ENCODE peak calls at places on chromosome 16, in ten cellular contexts. T is psoas muscle, R is mammary epithelial cell, C is endothelial cell of umbilical vein, D is pancreas, L is BE2C, Z is left ventricle myocardium inferior, W is left lung, K is dorsolateral prefrontal cortex, Q is body of pancreas. E is an unnamed sample.

GRCh38 chr16:12078405-12079245 is 102.1 kb downstream of the SNX29 start:
- DNase-seq in T (no peak), R (no peak), Q (no peak), D (no peak), L (no peak), W (peak; percentile 41), Z (no peak), C (no peak), K (no peak), E (no peak)

GRCh38 chr16:29848420-29849297 is 14.4 kb downstream of the CDIPT start:
- DNase-seq in K (peak; percentile 65), W (peak; percentile 97), Q (peak; percentile 81), C (peak; percentile 63), Z (peak; percentile 71), D (peak; percentile 65), T (peak; percentile 80), L (peak; percentile 81), R (peak; percentile 39), E (no peak)

GRCh38 chr16:81283044-81283443 is 31.7 kb upstream of the GAN start:
- DNase-seq in K (no peak), L (no peak), R (no peak), C (no peak), D (no peak), T (no peak), W (no peak), Q (no peak), Z (no peak), E (no peak)

GRCh38 chr16:86692476-86692875 is 114.1 kb downstream of the FOXL1 start:
- DNase-seq in K (no peak), W (no peak), C (no peak), L (no peak), Q (no peak), T (no peak), R (no peak), D (no peak), Z (no peak), E (no peak)

GRCh38 chr16:79690159-79690558 is 89.6 kb upstream of the MAF start:
- DNase-seq in C (no peak), K (no peak), R (no peak), D (no peak), L (no peak), W (no peak), Q (no peak), Z (no peak), T (no peak), E (no peak)

GRCh38 chr16:29899516-29900101 is at the start of gene SEZ6L2:
- DNase-seq in T (peak; percentile 30), K (peak; percentile 83), D (peak; percentile 90), R (peak; percentile 88), Z (peak; percentile 31), C (peak; percentile 79), Q (peak; percentile 90), W (peak; percentile 81), L (peak; percentile 96), E (peak; percentile 85)

GRCh38 chr16:55370762-55371482 is 46.9 kb downstream of the IRX6 start:
- DNase-seq in R (peak; percentile 42), D (peak; percentile 9), K (peak; percentile 75), T (peak; percentile 65), L (peak; percentile 75), C (no peak), Q (peak; percentile 50), Z (peak; percentile 75), W (peak; percentile 85), E (peak; percentile 1)

GRCh38 chr16:55349867-55350266 is 25.9 kb downstream of the IRX6 start:
- DNase-seq in W (no peak), K (no peak), R (no peak), Q (no peak), D (no peak), Z (no peak), L (no peak), C (no peak), T (no peak), E (no peak)

GRCh38 chr16:79865918-79866317 is 265.4 kb upstream of the MAF start:
- DNase-seq in Z (no peak), K (no peak), T (no peak), C (no peak), R (no peak), Q (no peak), L (no peak), W (no peak), D (no peak), E (no peak)

GRCh38 chr16:4414187-4414909 is 2.0 kb downstream of the CORO7 start:
- DNase-seq in Q (no peak), Z (no peak), R (no peak), L (no peak), D (no peak), W (no peak), K (no peak), T (no peak), C (no peak), E (no peak)

GRCh38 chr16:4404247-4404966 is 12.0 kb downstream of the CORO7 start:
- DNase-seq in R (no peak), D (no peak), T (no peak), K (peak; percentile 65), C (peak; percentile 44), L (peak; percentile 87), Q (peak; percentile 61), Z (peak; percentile 32), W (no peak), E (no peak)

GRCh38 chr16:5438591-5438990 is 341.0 kb upstream of the EEF2KMT start:
- DNase-seq in K (no peak), R (no peak), L (no peak), Z (no peak), W (no peak), D (no peak), T (no peak), C (no peak), Q (no peak), E (no peak)

GRCh38 chr16:65834680-65835079 is 531.8 kb upstream of the CDH5 start:
- DNase-seq in Z (no peak), D (no peak), T (no peak), Q (no peak), C (no peak), W (no peak), K (no peak), R (no peak), L (no peak), E (no peak)

GRCh38 chr16:47013910-47014309 is 40.4 kb upstream of the DNAJA2 start:
- DNase-seq in T (no peak), Q (no peak), R (no peak), D (no peak), C (no peak), W (no peak), L (no peak), K (no peak), Z (no peak), E (no peak)

GRCh38 chr16:47016700-47017133 is 43.2 kb upstream of the DNAJA2 start:
- DNase-seq in D (no peak), Q (no peak), L (no peak), K (no peak), Z (no peak), C (no peak), T (no peak), R (no peak), W (no peak), E (no peak)

GRCh38 chr16:47017636-47018035 is 44.2 kb upstream of the DNAJA2 start:
- DNase-seq in W (no peak), C (no peak), Z (no peak), K (no peak), R (no peak), D (no peak), Q (no peak), L (no peak), T (no peak), E (no peak)

GRCh38 chr16:47019563-47019962 is 46.1 kb upstream of the DNAJA2 start:
- DNase-seq in K (no peak), T (no peak), D (no peak), C (peak; percentile 34), Z (no peak), R (no peak), L (no peak), Q (no peak), W (no peak), E (no peak)

GRCh38 chr16:47018223-47018891 is 44.9 kb upstream of the DNAJA2 start:
- DNase-seq in C (peak; percentile 13), D (peak; percentile 33), Z (no peak), L (peak; percentile 56), T (no peak), W (no peak), Q (peak; percentile 74), K (peak; percentile 9), R (peak; percentile 56), E (peak; percentile 21)
- TF ChIP-seq CTCF in C (no peak), D (peak; percentile 53), Z (peak; percentile 57), L (peak; percentile 65), T (peak; percentile 36), W (no peak), Q (peak; percentile 47), K (peak; percentile 33), R (peak; percentile 57), E (peak; percentile 62)

DNA sequence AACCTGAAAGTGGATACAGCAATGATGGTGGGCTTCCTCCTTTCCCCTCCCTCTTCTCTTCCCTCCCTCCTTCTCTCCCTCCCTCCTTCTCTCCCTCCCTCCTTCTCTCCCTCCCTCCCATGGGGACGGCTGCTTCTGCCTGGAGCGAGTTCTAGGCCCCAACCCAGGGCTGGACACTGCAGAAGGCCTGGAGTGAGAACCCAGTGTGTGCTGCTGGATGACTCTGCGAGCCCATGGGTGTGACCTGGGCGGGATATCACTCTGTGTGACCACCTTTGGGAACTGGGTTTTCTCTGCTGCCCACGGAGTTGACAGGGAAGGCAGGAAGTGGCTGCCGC is 242.6 kb upstream of the GSE1 start:
- DNase-seq in W (no peak), R (no peak), T (no peak), Z (no peak), K (no peak), D (no peak), L (no peak), Q (no peak), C (no peak), E (no peak)
- H3K4me3 ChIP-seq in W (no peak overlapping the region), R (peak overlapping the region; percentile 41), T (no peak overlapping the region), Z (no peak overlapping the region), K (no peak overlapping the region), D (no peak overlapping the region), L (no peak overlapping the region), Q (no peak overlapping the region), C (no peak overlapping the region), E (no peak overlapping the region)

DNA sequence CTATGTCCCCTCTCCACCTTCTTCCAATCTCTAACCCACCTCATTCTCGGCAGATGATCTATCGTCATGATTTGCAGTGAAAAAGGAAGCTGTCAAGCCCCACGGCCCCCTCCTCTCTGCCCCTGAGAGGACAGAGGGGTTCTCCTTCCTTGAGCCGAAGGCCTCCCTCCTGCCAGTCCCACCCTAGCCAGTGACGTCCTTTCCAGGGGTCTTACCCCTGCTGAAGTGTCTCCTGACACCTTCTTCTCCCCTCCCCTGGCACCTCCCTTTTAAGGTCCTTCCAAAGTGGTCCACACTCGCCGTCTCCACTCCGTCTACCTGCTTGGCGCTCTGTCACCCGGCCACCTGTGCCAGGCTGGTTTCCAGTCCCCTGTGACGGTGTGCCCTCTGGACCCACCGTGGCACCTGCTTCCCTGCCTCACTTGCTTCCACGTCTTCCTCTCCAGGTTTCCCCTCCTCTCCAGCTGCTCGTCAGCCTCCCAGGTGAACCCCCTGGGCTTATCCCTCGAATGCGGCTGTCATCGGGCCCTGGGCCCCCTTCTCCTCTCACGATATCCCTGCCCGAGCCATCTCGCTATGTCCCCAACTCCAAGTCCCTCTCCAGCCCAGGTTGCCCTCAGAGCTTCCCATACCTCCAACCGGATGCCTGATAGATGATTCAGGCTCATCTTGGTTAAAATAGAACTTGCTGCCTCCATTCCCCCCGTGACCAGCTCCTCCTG is 5.7 kb downstream of the CCDC102A start:
- DNase-seq in K (no peak), W (peak; percentile 57), L (no peak), C (no peak), Q (no peak), T (no peak), Z (no peak), R (no peak), D (no peak), E (no peak)
- TF ChIP-seq CTCF in K (no peak), W (no peak), L (no peak), C (no peak), Q (no peak), T (no peak), Z (no peak), R (no peak), D (no peak), E (no peak)

GRCh38 chr16:88976359-88977027 is 514 bp downstream of the CBFA2T3 start:
- DNase-seq in Q (no peak), C (no peak), Z (no peak), K (no peak), T (no peak), D (no peak), W (peak; percentile 82), R (no peak), L (no peak), E (no peak)
- H3K4me3 ChIP-seq in Q (no peak overlapping the region), C (no peak overlapping the region), Z (peak overlapping the region; percentile 48), K (peak overlapping the region; percentile 17), T (peak overlapping the region; percentile 31), D (peak overlapping the region; percentile 17), W (peak overlapping the region; percentile 48), R (no peak overlapping the region), L (no peak overlapping the region), E (no peak overlapping the region)

E was measured in kidney epithelial cell.